ENCODE peak calls at places on chromosomes 4 and X, in five cellular contexts. One of them, this sample, is unnamed.

GRCh38 chrX:17584248-17584681 is 153.0 kb upstream of the SCML1 start:
- DNase-seq in heart left ventricle: no peak
- DNase-seq in GM12865: no peak
- DNase-seq in mammary epithelial cell: no peak
- DNase-seq in naive thymus-derived CD4-positive, alpha-beta T cell: no peak
- DNase-seq in this sample: no peak

GRCh38 chr4:24470681-24471622 is 113.4 kb downstream of the DHX15 start:
- DNase-seq in mammary epithelial cell: peak
- DNase-seq in heart left ventricle: peak
- DNase-seq in naive thymus-derived CD4-positive, alpha-beta T cell: no peak
- DNase-seq in GM12865: peak
- DNase-seq in this sample: peak

GRCh38 chr4:24417206-24417605 is 167.1 kb downstream of the DHX15 start:
- DNase-seq in heart left ventricle: no peak
- DNase-seq in naive thymus-derived CD4-positive, alpha-beta T cell: no peak
- DNase-seq in mammary epithelial cell: no peak
- DNase-seq in GM12865: no peak
- DNase-seq in this sample: no peak

GRCh38 chr4:119103263-119103662 is 32.4 kb upstream of the MYOZ2 start:
- DNase-seq in heart left ventricle: no peak
- DNase-seq in mammary epithelial cell: peak
- DNase-seq in naive thymus-derived CD4-positive, alpha-beta T cell: no peak
- DNase-seq in GM12865: no peak
- DNase-seq in this sample: no peak

GRCh38 chr4:98827661-98828060 is 101.3 kb downstream of the EIF4E start:
- DNase-seq in GM12865: no peak
- DNase-seq in mammary epithelial cell: no peak
- DNase-seq in heart left ventricle: no peak
- DNase-seq in naive thymus-derived CD4-positive, alpha-beta T cell: no peak
- DNase-seq in this sample: no peak

GRCh38 chr4:8747467-8747841 is 124.2 kb downstream of the HMX1 start:
- DNase-seq in GM12865: no peak
- DNase-seq in heart left ventricle: peak
- DNase-seq in naive thymus-derived CD4-positive, alpha-beta T cell: no peak
- DNase-seq in mammary epithelial cell: no peak
- DNase-seq in this sample: no peak

GRCh38 chr4:57074753-57075152 is 35.4 kb downstream of the IGFBP7 start:
- DNase-seq in mammary epithelial cell: peak
- DNase-seq in GM12865: no peak
- DNase-seq in heart left ventricle: no peak
- DNase-seq in naive thymus-derived CD4-positive, alpha-beta T cell: no peak
- DNase-seq in this sample: no peak

GRCh38 chr4:65599335-65599734 is 71.0 kb downstream of the EPHA5 start:
- DNase-seq in heart left ventricle: no peak
- DNase-seq in mammary epithelial cell: peak
- DNase-seq in naive thymus-derived CD4-positive, alpha-beta T cell: no peak
- DNase-seq in GM12865: no peak
- DNase-seq in this sample: no peak

GRCh38 chr4:136861081-136861480 is 671.2 kb downstream of the PCDH18 start:
- DNase-seq in heart left ventricle: no peak
- DNase-seq in mammary epithelial cell: no peak
- DNase-seq in GM12865: no peak
- DNase-seq in naive thymus-derived CD4-positive, alpha-beta T cell: no peak
- DNase-seq in this sample: no peak

GRCh38 chr4:118077767-118078105 is 43.5 kb downstream of the NDST3 start:
- DNase-seq in mammary epithelial cell: no peak
- DNase-seq in naive thymus-derived CD4-positive, alpha-beta T cell: no peak
- DNase-seq in heart left ventricle: no peak
- DNase-seq in GM12865: no peak
- DNase-seq in this sample: no peak

GRCh38 chrX:80808160-80808735 is 1.4 kb downstream of the BRWD3 start:
- DNase-seq in mammary epithelial cell: peak
- DNase-seq in GM12865: peak
- DNase-seq in naive thymus-derived CD4-positive, alpha-beta T cell: peak
- DNase-seq in heart left ventricle: peak
- DNase-seq in this sample: peak

GRCh38 chrX:43718081-43718480 is 62.0 kb downstream of the MAOA start:
- DNase-seq in mammary epithelial cell: no peak
- DNase-seq in GM12865: no peak
- DNase-seq in naive thymus-derived CD4-positive, alpha-beta T cell: no peak
- DNase-seq in heart left ventricle: no peak
- DNase-seq in this sample: no peak

GRCh38 chr4:153409412-153409811 is 56.7 kb upstream of the TMEM131L start:
- DNase-seq in heart left ventricle: no peak
- DNase-seq in GM12865: no peak
- DNase-seq in mammary epithelial cell: peak
- DNase-seq in naive thymus-derived CD4-positive, alpha-beta T cell: no peak
- DNase-seq in this sample: no peak

GRCh38 chr4:165828928-165829327 is 44.1 kb upstream of the TLL1 start:
- DNase-seq in naive thymus-derived CD4-positive, alpha-beta T cell: no peak
- DNase-seq in GM12865: no peak
- DNase-seq in heart left ventricle: no peak
- DNase-seq in mammary epithelial cell: peak
- DNase-seq in this sample: no peak

GRCh38 chr4:152486414-152487389 is 49.2 kb downstream of the FBXW7 start:
- DNase-seq in naive thymus-derived CD4-positive, alpha-beta T cell: no peak
- DNase-seq in mammary epithelial cell: no peak
- DNase-seq in GM12865: no peak
- DNase-seq in heart left ventricle: no peak
- DNase-seq in this sample: no peak

GRCh38 chr4:34633216-34633615 is 1611.1 kb downstream of the ARAP2 start:
- DNase-seq in mammary epithelial cell: no peak
- DNase-seq in heart left ventricle: no peak
- DNase-seq in GM12865: no peak
- DNase-seq in naive thymus-derived CD4-positive, alpha-beta T cell: no peak
- DNase-seq in this sample: no peak

GRCh38 chr4:1381181-1381621 is 25.0 kb downstream of the NKX1-1 start:
- DNase-seq in naive thymus-derived CD4-positive, alpha-beta T cell: no peak
- DNase-seq in heart left ventricle: no peak
- DNase-seq in mammary epithelial cell: no peak
- DNase-seq in GM12865: no peak
- DNase-seq in this sample: no peak

GRCh38 chr4:143667461-143667860 is 33.0 kb downstream of the FREM3 start:
- DNase-seq in mammary epithelial cell: no peak
- DNase-seq in heart left ventricle: peak
- DNase-seq in GM12865: no peak
- DNase-seq in naive thymus-derived CD4-positive, alpha-beta T cell: no peak
- DNase-seq in this sample: peak

GRCh38 chrX:132023896-132024386 is 839 bp downstream of the STK26 start:
- DNase-seq in GM12865: peak
- DNase-seq in naive thymus-derived CD4-positive, alpha-beta T cell: peak
- DNase-seq in mammary epithelial cell: peak
- DNase-seq in heart left ventricle: no peak
- DNase-seq in this sample: peak

GRCh38 chrX:151970661-151971060 is 3.8 kb downstream of the GABRE start:
- DNase-seq in mammary epithelial cell: peak
- DNase-seq in heart left ventricle: peak
- DNase-seq in GM12865: no peak
- DNase-seq in naive thymus-derived CD4-positive, alpha-beta T cell: no peak
- DNase-seq in this sample: no peak

GRCh38 chrX:15468036-15468435 is 25.1 kb downstream of the PIR start:
- DNase-seq in GM12865: peak
- DNase-seq in heart left ventricle: no peak
- DNase-seq in naive thymus-derived CD4-positive, alpha-beta T cell: no peak
- DNase-seq in mammary epithelial cell: peak
- DNase-seq in this sample: no peak

GRCh38 chr4:8857682-8858187 is 13.9 kb downstream of the HMX1 start:
- DNase-seq in mammary epithelial cell: no peak
- DNase-seq in GM12865: no peak
- DNase-seq in heart left ventricle: no peak
- DNase-seq in naive thymus-derived CD4-positive, alpha-beta T cell: no peak
- DNase-seq in this sample: no peak

GRCh38 chr4:151658959-151659593 is 101.7 kb downstream of the GATB start:
- DNase-seq in naive thymus-derived CD4-positive, alpha-beta T cell: no peak
- DNase-seq in heart left ventricle: no peak
- DNase-seq in GM12865: no peak
- DNase-seq in mammary epithelial cell: no peak
- DNase-seq in this sample: no peak

GRCh38 chr4:183924362-183925044 is 19.4 kb downstream of the STOX2 start:
- DNase-seq in heart left ventricle: no peak
- DNase-seq in naive thymus-derived CD4-positive, alpha-beta T cell: no peak
- DNase-seq in mammary epithelial cell: no peak
- DNase-seq in GM12865: no peak
- DNase-seq in this sample: no peak

GRCh38 chr4:83197555-83198235 is 83.2 kb upstream of the PLAC8 start:
- DNase-seq in mammary epithelial cell: no peak
- DNase-seq in heart left ventricle: no peak
- DNase-seq in GM12865: no peak
- DNase-seq in naive thymus-derived CD4-positive, alpha-beta T cell: no peak
- DNase-seq in this sample: no peak

GRCh38 chr4:133151681-133152329 is 2.7 kb downstream of the PCDH10 start:
- DNase-seq in heart left ventricle: peak
- DNase-seq in naive thymus-derived CD4-positive, alpha-beta T cell: no peak
- DNase-seq in mammary epithelial cell: no peak
- DNase-seq in GM12865: no peak
- DNase-seq in this sample: no peak

GRCh38 chrX:150198776-150199175 is 164.3 kb upstream of the MAMLD1 start:
- DNase-seq in mammary epithelial cell: peak
- DNase-seq in heart left ventricle: no peak
- DNase-seq in GM12865: no peak
- DNase-seq in naive thymus-derived CD4-positive, alpha-beta T cell: no peak
- DNase-seq in this sample: no peak

GRCh38 chr4:139630991-139631390 is 34.6 kb upstream of the MGST2 start:
- DNase-seq in GM12865: no peak
- DNase-seq in mammary epithelial cell: no peak
- DNase-seq in naive thymus-derived CD4-positive, alpha-beta T cell: no peak
- DNase-seq in heart left ventricle: no peak
- DNase-seq in this sample: no peak

GRCh38 chr4:82758701-82759685 is 39.6 kb downstream of the SCD5 start:
- DNase-seq in heart left ventricle: no peak
- DNase-seq in GM12865: no peak
- DNase-seq in naive thymus-derived CD4-positive, alpha-beta T cell: no peak
- DNase-seq in mammary epithelial cell: no peak
- DNase-seq in this sample: no peak

GRCh38 chr4:78544681-78545080 is 6.9 kb upstream of the ANXA3 start:
- DNase-seq in GM12865: no peak
- DNase-seq in heart left ventricle: no peak
- DNase-seq in naive thymus-derived CD4-positive, alpha-beta T cell: no peak
- DNase-seq in mammary epithelial cell: no peak
- DNase-seq in this sample: no peak

GRCh38 chr4:182536221-182536620 is 293.0 kb downstream of the TENM3 start:
- DNase-seq in heart left ventricle: no peak
- DNase-seq in naive thymus-derived CD4-positive, alpha-beta T cell: no peak
- DNase-seq in GM12865: no peak
- DNase-seq in mammary epithelial cell: no peak
- DNase-seq in this sample: no peak

GRCh38 chrX:39613997-39614679 is 483.6 kb downstream of the BCOR start:
- DNase-seq in GM12865: peak
- DNase-seq in naive thymus-derived CD4-positive, alpha-beta T cell: no peak
- DNase-seq in heart left ventricle: no peak
- DNase-seq in mammary epithelial cell: peak
- DNase-seq in this sample: no peak

GRCh38 chrX:39611468-39611867 is 486.3 kb downstream of the BCOR start:
- DNase-seq in GM12865: no peak
- DNase-seq in mammary epithelial cell: no peak
- DNase-seq in naive thymus-derived CD4-positive, alpha-beta T cell: no peak
- DNase-seq in heart left ventricle: no peak
- DNase-seq in this sample: no peak

GRCh38 chrX:39613508-39613921 is 484.2 kb downstream of the BCOR start:
- DNase-seq in heart left ventricle: peak
- DNase-seq in naive thymus-derived CD4-positive, alpha-beta T cell: no peak
- DNase-seq in GM12865: peak
- DNase-seq in mammary epithelial cell: peak
- DNase-seq in this sample: no peak

GRCh38 chrX:39616098-39616729 is 481.5 kb downstream of the BCOR start:
- DNase-seq in naive thymus-derived CD4-positive, alpha-beta T cell: no peak
- DNase-seq in mammary epithelial cell: no peak
- DNase-seq in GM12865: peak
- DNase-seq in heart left ventricle: no peak
- DNase-seq in this sample: no peak

GRCh38 chrX:39614680-39614998 is 483.1 kb downstream of the BCOR start:
- DNase-seq in GM12865: no peak
- DNase-seq in naive thymus-derived CD4-positive, alpha-beta T cell: no peak
- DNase-seq in mammary epithelial cell: no peak
- DNase-seq in heart left ventricle: no peak
- DNase-seq in this sample: no peak
- H3K4me3 ChIP-seq in GM12865: no peak
- H3K4me3 ChIP-seq in naive thymus-derived CD4-positive, alpha-beta T cell: peak
- H3K4me3 ChIP-seq in mammary epithelial cell: no peak
- H3K4me3 ChIP-seq in heart left ventricle: no peak
- H3K4me3 ChIP-seq in this sample: no peak

DNA sequence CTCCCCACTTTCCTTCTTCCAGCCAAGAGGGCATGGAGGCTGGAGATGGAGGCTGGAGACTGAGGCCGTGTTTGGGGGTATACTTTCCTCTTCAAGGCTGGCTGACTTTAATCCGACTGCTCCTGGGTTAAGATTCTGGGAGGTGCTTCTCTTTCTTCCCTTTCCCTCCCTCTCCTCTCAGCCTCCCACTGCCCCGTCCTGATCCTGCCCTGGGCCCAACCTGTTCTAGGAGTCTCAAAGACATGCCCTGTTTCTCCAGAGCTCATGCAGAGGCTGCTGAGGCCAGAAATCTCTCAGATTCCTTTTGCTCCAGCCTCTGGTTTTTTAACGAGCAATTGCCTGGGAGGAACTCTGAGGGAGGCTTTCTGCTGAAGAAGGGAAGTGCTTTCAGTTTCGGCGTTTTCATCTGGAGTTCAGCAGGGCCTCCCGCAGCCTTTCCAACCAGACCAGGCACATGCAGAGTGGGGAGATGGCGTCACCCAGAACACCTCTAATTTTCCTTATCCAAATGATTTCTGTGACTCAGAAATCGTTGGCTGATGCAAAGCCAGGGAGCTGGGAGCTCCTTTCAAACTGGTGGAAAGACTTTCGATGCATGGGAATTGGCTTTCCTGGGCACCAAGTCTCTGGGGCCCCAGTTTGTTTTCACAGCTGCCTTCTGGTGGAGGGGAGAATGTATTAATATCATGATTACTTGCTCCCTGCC is 34.5 kb upstream of the FAM9C start:
- DNase-seq in GM12865: no peak
- DNase-seq in heart left ventricle: peak
- DNase-seq in naive thymus-derived CD4-positive, alpha-beta T cell: no peak
- DNase-seq in mammary epithelial cell: no peak
- DNase-seq in this sample: peak
- H3K4me3 ChIP-seq in GM12865: no peak
- H3K4me3 ChIP-seq in heart left ventricle: no peak
- H3K4me3 ChIP-seq in naive thymus-derived CD4-positive, alpha-beta T cell: peak
- H3K4me3 ChIP-seq in mammary epithelial cell: no peak
- H3K4me3 ChIP-seq in this sample: no peak

GRCh38 chrX:137031517-137032377 is 2.0 kb downstream of the GPR101 start:
- DNase-seq in heart left ventricle: no peak
- DNase-seq in naive thymus-derived CD4-positive, alpha-beta T cell: no peak
- DNase-seq in mammary epithelial cell: peak
- DNase-seq in GM12865: peak
- DNase-seq in this sample: peak
- H3K4me3 ChIP-seq in heart left ventricle: peak
- H3K4me3 ChIP-seq in naive thymus-derived CD4-positive, alpha-beta T cell: peak
- H3K4me3 ChIP-seq in mammary epithelial cell: peak
- H3K4me3 ChIP-seq in GM12865: peak
- H3K4me3 ChIP-seq in this sample: no peak

DNA sequence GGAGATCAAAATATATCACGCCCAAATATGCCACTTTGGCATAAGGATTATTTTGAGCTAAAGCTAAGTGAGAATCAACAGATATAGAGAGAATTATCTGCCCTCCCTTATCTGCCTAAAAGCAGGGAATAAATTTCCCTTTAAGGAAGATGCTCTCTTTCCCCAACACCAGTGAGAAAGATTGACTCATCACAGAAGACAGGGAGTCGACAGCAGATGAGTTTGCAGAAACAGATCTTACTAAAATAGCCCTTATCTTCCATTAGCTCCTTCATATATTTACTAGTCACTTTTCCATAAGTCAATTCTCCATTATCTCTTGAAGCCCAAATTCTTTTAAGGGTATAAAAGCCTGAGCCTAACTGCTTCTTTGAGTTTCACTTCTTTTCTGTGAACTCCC is 156.6 kb downstream of the CAMK2D start:
- DNase-seq in heart left ventricle: no peak
- DNase-seq in naive thymus-derived CD4-positive, alpha-beta T cell: no peak
- DNase-seq in mammary epithelial cell: no peak
- DNase-seq in GM12865: no peak
- DNase-seq in this sample: no peak
- H3K4me3 ChIP-seq in heart left ventricle: no peak
- H3K4me3 ChIP-seq in naive thymus-derived CD4-positive, alpha-beta T cell: no peak
- H3K4me3 ChIP-seq in mammary epithelial cell: no peak
- H3K4me3 ChIP-seq in GM12865: no peak
- H3K4me3 ChIP-seq in this sample: no peak